ENCODE peak calls at places on chromosomes 6 and 20, in ten cellular contexts. W is NCI-H2171 treated with DMSO at 0.1 percent for 48 hours, O is LoVo, P is cerebellar cortex, Q is HFF-Myc, A is iPS-NIHi11, H is T-cell, Z is NCI-H748 treated with DMSO at 0.1 percent for 48 hours, I is LHCN-M2, Y is Right ventricle myocardium superior. X is an unnamed sample.

GRCh38 chr6:1867197-1867596 is 257.5 kb downstream of the FOXC1 start:
- DNase-seq in H (no peak), Q (no peak), P (no peak), A (no peak), O (no peak), Y (no peak), Z (no peak), I (no peak), W (no peak), X (no peak)

GRCh38 chr6:36297511-36297910 is 27.7 kb downstream of the PNPLA1 start:
- DNase-seq in Z (no peak), Q (no peak), Y (no peak), A (no peak), O (no peak), P (no peak), W (no peak), I (no peak), H (no peak), X (no peak)

GRCh38 chr6:125944434-125944816 is 12.1 kb upstream of the HINT3 start:
- DNase-seq in H (no peak), P (no peak), I (peak; percentile 58), Q (no peak), W (no peak), A (no peak), O (peak; percentile 52), Z (no peak), Y (peak; percentile 79), X (no peak)

GRCh38 chr20:53750827-53751393 is 157.3 kb upstream of the ZNF217 start:
- DNase-seq in O (no peak), Z (no peak), H (peak; percentile 12), W (peak; percentile 90), Q (peak; percentile 91), Y (no peak), P (no peak), I (peak; percentile 58), A (no peak), X (no peak)

GRCh38 chr6:40568062-40568708 is 19.0 kb downstream of the LRFN2 start:
- DNase-seq in P (no peak), I (no peak), Q (no peak), O (no peak), W (no peak), Y (no peak), H (no peak), Z (no peak), A (no peak), X (no peak)

GRCh38 chr6:3001773-3002293 is 2.1 kb downstream of the NQO2 start:
- DNase-seq in Q (peak; percentile 56), I (peak; percentile 79), P (peak; percentile 79), H (no peak), Z (no peak), A (peak; percentile 43), Y (no peak), W (peak; percentile 22), O (peak; percentile 77), X (no peak)

GRCh38 chr6:12132351-12133222 is 120.5 kb downstream of the HIVEP1 start:
- DNase-seq in A (no peak), P (no peak), Y (no peak), H (no peak), Q (no peak), I (no peak), O (no peak), Z (no peak), W (no peak), X (no peak)

GRCh38 chr6:81169166-81169565 is 583.3 kb downstream of the TENT5A start:
- DNase-seq in Q (no peak), A (no peak), P (no peak), W (no peak), I (peak; percentile 57), O (no peak), H (no peak), Y (no peak), Z (no peak), X (no peak)

GRCh38 chr6:158730175-158730907 is 80.5 kb downstream of the SYTL3 start:
- DNase-seq in P (no peak), O (peak; percentile 85), Z (no peak), Q (no peak), A (no peak), I (no peak), H (no peak), W (no peak), Y (no peak), X (no peak)

GRCh38 chr6:12916001-12916400 is 199.4 kb downstream of the PHACTR1 start:
- DNase-seq in I (no peak), O (no peak), W (no peak), Z (no peak), A (no peak), P (no peak), Y (no peak), Q (no peak), H (no peak), X (no peak)

GRCh38 chr20:58688838-58689237 is 3.8 kb upstream of the NPEPL1 start:
- DNase-seq in Q (peak; percentile 27), Z (no peak), W (peak; percentile 93), A (no peak), Y (no peak), P (no peak), O (no peak), H (no peak), I (peak; percentile 90), X (no peak)

GRCh38 chr6:93366506-93366905 is 52.9 kb downstream of the EPHA7 start:
- DNase-seq in O (no peak), Q (no peak), P (peak; percentile 72), A (no peak), W (no peak), Y (no peak), I (no peak), Z (no peak), H (no peak), X (no peak)

GRCh38 chr20:52945862-52946522 is 26.2 kb upstream of the TSHZ2 start:
- DNase-seq in Z (no peak), O (peak; percentile 12), P (no peak), A (no peak), Y (no peak), W (no peak), I (no peak), H (no peak), Q (no peak), X (no peak)

GRCh38 chr20:38751360-38751976 is 3.2 kb downstream of the ACTR5 start:
- DNase-seq in A (no peak), Y (no peak), I (no peak), Z (peak; percentile 6), H (no peak), O (peak; percentile 24), P (peak; percentile 61), W (peak; percentile 60), Q (no peak), X (no peak)

GRCh38 chr6:44036196-44036595 is 91.1 kb downstream of the MRPL14 start:
- DNase-seq in I (peak; percentile 43), Z (no peak), W (no peak), Q (no peak), Y (peak; percentile 20), H (no peak), O (no peak), P (no peak), A (no peak), X (no peak)

GRCh38 chr6:74879234-74879633 is 326.6 kb downstream of the COL12A1 start:
- DNase-seq in A (no peak), Y (no peak), H (no peak), I (peak; percentile 79), P (no peak), W (no peak), Q (peak; percentile 25), Z (no peak), O (no peak), X (peak; percentile 27)

X was measured in ovary.